ENCODE peak calls at places on chromosomes 11 and 22, in six cellular contexts. One of them, this sample, is unnamed.

GRCh38 chr11:43923327-43924111 is 18.9 kb upstream of the C11orf96 start:
- DNase-seq in IMR-90: peak
- DNase-seq in neuronal stem cell: no peak
- DNase-seq in H1: no peak
- DNase-seq in H9: no peak
- DNase-seq in trophoblast cell: no peak
- DNase-seq in this sample: peak

GRCh38 chr11:129881570-129882170 is 13.7 kb downstream of the NFRKB start:
- DNase-seq in trophoblast cell: peak
- DNase-seq in neuronal stem cell: no peak
- DNase-seq in IMR-90: peak
- DNase-seq in H9: peak
- DNase-seq in H1: peak
- DNase-seq in this sample: peak

GRCh38 chr11:134372961-134373360 is 39.1 kb downstream of the B3GAT1 start:
- DNase-seq in H9: no peak
- DNase-seq in neuronal stem cell: no peak
- DNase-seq in trophoblast cell: no peak
- DNase-seq in IMR-90: no peak
- DNase-seq in H1: no peak
- DNase-seq in this sample: no peak

GRCh38 chr11:106021181-106021966 is 666 bp downstream of the MSANTD4 start:
- DNase-seq in H1: no peak
- DNase-seq in neuronal stem cell: no peak
- DNase-seq in H9: no peak
- DNase-seq in trophoblast cell: no peak
- DNase-seq in IMR-90: peak
- DNase-seq in this sample: peak

GRCh38 chr11:27596388-27596787 is 89.8 kb upstream of the LIN7C start:
- DNase-seq in IMR-90: no peak
- DNase-seq in neuronal stem cell: no peak
- DNase-seq in trophoblast cell: no peak
- DNase-seq in H1: no peak
- DNase-seq in H9: no peak
- DNase-seq in this sample: no peak

GRCh38 chr11:33040127-33040861 is 922 bp downstream of the TCP11L1 start:
- DNase-seq in neuronal stem cell: no peak
- DNase-seq in H1: no peak
- DNase-seq in H9: no peak
- DNase-seq in IMR-90: peak
- DNase-seq in trophoblast cell: no peak
- DNase-seq in this sample: peak

GRCh38 chr11:61870429-61871039 is 20.8 kb downstream of the FADS3 start:
- DNase-seq in neuronal stem cell: no peak
- DNase-seq in IMR-90: no peak
- DNase-seq in H1: no peak
- DNase-seq in trophoblast cell: no peak
- DNase-seq in H9: no peak
- DNase-seq in this sample: peak

GRCh38 chr22:32411388-32411787 is 659 bp downstream of the RTCB start:
- DNase-seq in neuronal stem cell: no peak
- DNase-seq in H1: no peak
- DNase-seq in H9: no peak
- DNase-seq in trophoblast cell: peak
- DNase-seq in IMR-90: peak
- DNase-seq in this sample: peak

GRCh38 chr11:134643519-134644042 is 231.5 kb upstream of the B3GAT1 start:
- DNase-seq in neuronal stem cell: no peak
- DNase-seq in IMR-90: no peak
- DNase-seq in H1: peak
- DNase-seq in trophoblast cell: no peak
- DNase-seq in H9: no peak
- DNase-seq in this sample: no peak

GRCh38 chr11:128405693-128406364 is 181.5 kb downstream of the ETS1 start:
- DNase-seq in IMR-90: no peak
- DNase-seq in trophoblast cell: no peak
- DNase-seq in H1: no peak
- DNase-seq in neuronal stem cell: no peak
- DNase-seq in H9: no peak
- DNase-seq in this sample: no peak

GRCh38 chr22:27867958-27868737 is 50.9 kb downstream of the PITPNB start:
- DNase-seq in IMR-90: no peak
- DNase-seq in H1: no peak
- DNase-seq in H9: no peak
- DNase-seq in neuronal stem cell: no peak
- DNase-seq in trophoblast cell: no peak
- DNase-seq in this sample: no peak

GRCh38 chr11:78099671-78100070 is 20.0 kb upstream of the NDUFC2 start:
- DNase-seq in H9: no peak
- DNase-seq in IMR-90: no peak
- DNase-seq in neuronal stem cell: no peak
- DNase-seq in H1: no peak
- DNase-seq in trophoblast cell: no peak
- DNase-seq in this sample: no peak

DNA sequence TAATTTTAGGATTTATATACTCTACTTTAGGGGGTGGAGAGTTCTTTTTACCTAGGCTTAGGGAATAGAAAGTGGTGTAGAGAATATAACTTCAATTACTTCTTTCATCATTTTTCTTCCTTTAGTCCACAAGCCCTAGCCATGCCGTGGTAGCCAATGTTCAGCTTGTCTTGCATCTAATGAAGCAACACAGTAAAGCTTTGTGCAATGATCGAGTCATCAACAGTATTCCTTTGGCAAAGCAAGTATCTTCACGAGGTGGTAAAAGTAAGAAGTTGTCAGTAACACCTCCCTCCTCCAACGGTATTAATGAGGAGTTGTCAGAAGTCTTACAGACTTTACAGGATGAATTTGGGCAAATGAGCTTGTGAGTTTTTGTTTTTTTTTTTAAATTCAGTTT is 37.4 kb downstream of the CEP57 start:
- DNase-seq in IMR-90: peak
- DNase-seq in H1: no peak
- DNase-seq in neuronal stem cell: no peak
- DNase-seq in H9: no peak
- DNase-seq in trophoblast cell: no peak
- DNase-seq in this sample: peak
- H3K9ac ChIP-seq in IMR-90: no peak
- H3K9ac ChIP-seq in H1: no peak
- H3K9ac ChIP-seq in neuronal stem cell: no peak
- H3K9ac ChIP-seq in H9: no peak
- H3K9ac ChIP-seq in trophoblast cell: no peak
- H3K9ac ChIP-seq in this sample: no peak

GRCh38 chr22:45632791-45633515 is 38.7 kb upstream of the ATXN10 start:
- DNase-seq in H9: no peak
- DNase-seq in IMR-90: no peak
- DNase-seq in neuronal stem cell: no peak
- DNase-seq in H1: no peak
- DNase-seq in trophoblast cell: no peak
- DNase-seq in this sample: no peak

GRCh38 chr22:45630436-45630835 is 41.2 kb upstream of the ATXN10 start:
- DNase-seq in trophoblast cell: no peak
- DNase-seq in neuronal stem cell: no peak
- DNase-seq in H1: no peak
- DNase-seq in IMR-90: no peak
- DNase-seq in H9: no peak
- DNase-seq in this sample: no peak

GRCh38 chr22:45631839-45632238 is 39.8 kb upstream of the ATXN10 start:
- DNase-seq in trophoblast cell: no peak
- DNase-seq in H9: no peak
- DNase-seq in IMR-90: no peak
- DNase-seq in H1: no peak
- DNase-seq in neuronal stem cell: no peak
- DNase-seq in this sample: no peak

GRCh38 chr22:45629469-45630089 is 42.1 kb upstream of the ATXN10 start:
- DNase-seq in H9: peak
- DNase-seq in trophoblast cell: no peak
- DNase-seq in H1: no peak
- DNase-seq in neuronal stem cell: no peak
- DNase-seq in IMR-90: no peak
- DNase-seq in this sample: no peak

GRCh38 chr22:45631140-45631539 is 40.5 kb upstream of the ATXN10 start:
- DNase-seq in neuronal stem cell: no peak
- DNase-seq in H1: peak
- DNase-seq in IMR-90: no peak
- DNase-seq in trophoblast cell: no peak
- DNase-seq in H9: peak
- DNase-seq in this sample: no peak
- H3K4me2 ChIP-seq in neuronal stem cell: no peak
- H3K4me2 ChIP-seq in H1: peak
- H3K4me2 ChIP-seq in IMR-90: no peak
- H3K4me2 ChIP-seq in trophoblast cell: no peak
- H3K4me2 ChIP-seq in H9: no peak
- H3K4me2 ChIP-seq in this sample: no peak

GRCh38 chr11:1753426-1754305 is 3.3 kb upstream of the IFITM10 start:
- DNase-seq in trophoblast cell: no peak
- DNase-seq in neuronal stem cell: no peak
- DNase-seq in H1: no peak
- DNase-seq in H9: no peak
- DNase-seq in IMR-90: no peak
- DNase-seq in this sample: no peak

GRCh38 chr11:1756791-1757771 is 6.6 kb downstream of the CTSD start:
- DNase-seq in H9: no peak
- DNase-seq in neuronal stem cell: no peak
- DNase-seq in H1: no peak
- DNase-seq in trophoblast cell: no peak
- DNase-seq in IMR-90: no peak
- DNase-seq in this sample: no peak

GRCh38 chr11:1756024-1756561 is 5.7 kb upstream of the IFITM10 start:
- DNase-seq in H9: no peak
- DNase-seq in IMR-90: no peak
- DNase-seq in trophoblast cell: no peak
- DNase-seq in neuronal stem cell: no peak
- DNase-seq in H1: no peak
- DNase-seq in this sample: no peak

GRCh38 chr11:1754376-1755150 is 4.2 kb upstream of the IFITM10 start:
- DNase-seq in trophoblast cell: no peak
- DNase-seq in IMR-90: no peak
- DNase-seq in H1: no peak
- DNase-seq in H9: no peak
- DNase-seq in neuronal stem cell: no peak
- DNase-seq in this sample: no peak

GRCh38 chr11:1755344-1756023 is 5.1 kb upstream of the IFITM10 start:
- DNase-seq in neuronal stem cell: no peak
- DNase-seq in IMR-90: no peak
- DNase-seq in H9: no peak
- DNase-seq in trophoblast cell: no peak
- DNase-seq in H1: no peak
- DNase-seq in this sample: no peak
- H3K14ac ChIP-seq in neuronal stem cell: no peak
- H3K14ac ChIP-seq in IMR-90: no peak
- H3K14ac ChIP-seq in H9: no peak
- H3K14ac ChIP-seq in trophoblast cell: no peak
- H3K14ac ChIP-seq in H1: no peak
- H3K14ac ChIP-seq in this sample: no peak

GRCh38 chr22:39175127-39176066 is 22.9 kb upstream of the CBX7 start:
- DNase-seq in trophoblast cell: peak
- DNase-seq in H9: peak
- DNase-seq in neuronal stem cell: no peak
- DNase-seq in H1: peak
- DNase-seq in IMR-90: no peak
- DNase-seq in this sample: peak

GRCh38 chr22:39176673-39177455 is 24.4 kb upstream of the CBX7 start:
- DNase-seq in H9: peak
- DNase-seq in neuronal stem cell: no peak
- DNase-seq in trophoblast cell: no peak
- DNase-seq in H1: no peak
- DNase-seq in IMR-90: no peak
- DNase-seq in this sample: peak

GRCh38 chr22:39177456-39177775 is 24.9 kb upstream of the CBX7 start:
- DNase-seq in H9: no peak
- DNase-seq in neuronal stem cell: no peak
- DNase-seq in IMR-90: no peak
- DNase-seq in trophoblast cell: no peak
- DNase-seq in H1: no peak
- DNase-seq in this sample: no peak

GRCh38 chr22:39174498-39175120 is 22.1 kb upstream of the CBX7 start:
- DNase-seq in trophoblast cell: peak
- DNase-seq in neuronal stem cell: peak
- DNase-seq in H1: peak
- DNase-seq in IMR-90: peak
- DNase-seq in H9: peak
- DNase-seq in this sample: peak

DNA sequence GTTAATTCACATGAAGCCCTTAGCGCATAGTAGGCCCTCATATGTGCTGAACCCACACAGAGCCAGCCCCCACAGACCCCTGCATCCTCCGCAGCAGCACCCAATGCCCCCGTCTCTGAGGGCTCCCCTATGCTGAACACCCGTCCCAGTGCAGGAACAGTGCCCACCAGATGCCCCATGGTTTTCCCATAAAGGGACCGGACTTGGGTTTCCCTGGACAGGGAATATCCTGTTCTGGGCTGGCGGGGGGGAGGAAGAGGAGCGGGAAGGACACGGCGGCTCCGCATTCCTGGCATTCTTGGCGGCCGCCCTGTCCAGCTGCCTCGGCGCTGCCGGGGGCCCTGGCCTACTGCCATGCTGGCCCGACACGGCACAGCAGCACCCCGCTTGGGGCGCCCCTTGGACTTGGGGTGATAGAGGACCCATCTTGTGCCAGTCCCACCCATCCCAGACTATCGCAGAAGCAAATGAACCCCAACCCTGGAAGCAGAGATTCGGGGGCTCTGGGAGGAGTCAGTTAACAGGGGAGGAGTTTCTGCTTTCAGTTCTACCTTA is 23.7 kb upstream of the CBX7 start:
- DNase-seq in trophoblast cell: peak
- DNase-seq in H9: peak
- DNase-seq in IMR-90: peak
- DNase-seq in H1: peak
- DNase-seq in neuronal stem cell: peak
- DNase-seq in this sample: peak
- H3K9ac ChIP-seq in trophoblast cell: no peak
- H3K9ac ChIP-seq in H9: peak
- H3K9ac ChIP-seq in IMR-90: peak
- H3K9ac ChIP-seq in H1: no peak
- H3K9ac ChIP-seq in neuronal stem cell: no peak
- H3K9ac ChIP-seq in this sample: peak

GRCh38 chr11:1209371-1210057 is 13.4 kb upstream of the MUC5B start:
- DNase-seq in H9: peak
- DNase-seq in IMR-90: no peak
- DNase-seq in neuronal stem cell: no peak
- DNase-seq in trophoblast cell: no peak
- DNase-seq in H1: peak
- DNase-seq in this sample: no peak
- H3K4me2 ChIP-seq in H9: no peak
- H3K4me2 ChIP-seq in IMR-90: no peak
- H3K4me2 ChIP-seq in neuronal stem cell: no peak
- H3K4me2 ChIP-seq in trophoblast cell: no peak
- H3K4me2 ChIP-seq in H1: no peak
- H3K4me2 ChIP-seq in this sample: no peak

DNA sequence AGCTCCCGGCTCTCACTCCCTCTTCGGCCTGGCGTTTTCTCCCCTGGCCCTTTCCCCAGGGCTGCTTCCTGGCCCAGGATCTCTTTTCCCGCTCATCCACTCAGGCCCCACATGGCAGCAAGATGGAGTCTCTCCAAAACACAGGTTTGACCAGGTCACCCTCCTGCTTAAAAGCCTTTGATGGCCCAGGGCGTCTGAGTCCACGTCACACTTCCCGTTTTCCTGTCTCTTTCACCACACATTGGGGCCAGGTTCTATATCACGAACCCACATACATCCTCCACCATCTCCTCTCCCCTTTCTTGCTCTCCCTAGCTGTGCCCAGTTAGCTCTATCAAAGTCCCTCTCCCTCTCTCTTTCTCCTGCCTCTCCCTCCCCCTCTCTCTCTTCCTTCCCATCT is 7.8 kb upstream of the LRRC32 start:
- DNase-seq in neuronal stem cell: no peak
- DNase-seq in IMR-90: no peak
- DNase-seq in H1: no peak
- DNase-seq in H9: no peak
- DNase-seq in trophoblast cell: no peak
- DNase-seq in this sample: no peak
- H3K14ac ChIP-seq in neuronal stem cell: peak
- H3K14ac ChIP-seq in IMR-90: no peak
- H3K14ac ChIP-seq in H1: no peak
- H3K14ac ChIP-seq in H9: no peak
- H3K14ac ChIP-seq in trophoblast cell: peak
- H3K14ac ChIP-seq in this sample: no peak